ENCODE peak calls at places on chromosomes 13 and 19, in four cellular contexts. T is NT2/D1, U is SK-MEL-5, K is A172. F is an unnamed sample.

GRCh38 chr19:13788991-13789390 is 6.3 kb upstream of the ZSWIM4 start:
- DNase-seq in K (no peak), U (no peak), T (no peak), F (no peak)

GRCh38 chr13:78121459-78122348 is 203.1 kb upstream of the EDNRB start:
- DNase-seq in U (peak; percentile 83), K (peak; percentile 30), T (peak; percentile 70), F (peak; percentile 62)

GRCh38 chr13:68676513-68677115 is 1431.0 kb upstream of the ATXN8OS start:
- DNase-seq in T (no peak), U (no peak), K (no peak), F (no peak)

GRCh38 chr13:109182777-109183465 is 553.5 kb downstream of the MYO16 start:
- DNase-seq in T (no peak), K (peak; percentile 16), U (no peak), F (no peak)

GRCh38 chr13:78060966-78061365 is 142.3 kb upstream of the EDNRB start:
- DNase-seq in U (no peak), T (no peak), K (peak; percentile 33), F (no peak)

GRCh38 chr19:40283414-40284250 is 1.5 kb downstream of the AKT2 start:
- DNase-seq in K (no peak), U (no peak), T (no peak), F (no peak)

GRCh38 chr19:18832331-18833140 is 777 bp downstream of the UPF1 start:
- DNase-seq in K (no peak), U (no peak), T (no peak), F (no peak)

GRCh38 chr19:31312004-31312403 is 37.2 kb downstream of the TSHZ3 start:
- DNase-seq in T (no peak), K (peak; percentile 40), U (no peak), F (peak; percentile 22)

GRCh38 chr19:16355293-16356043 is 30.8 kb downstream of the KLF2 start:
- DNase-seq in U (no peak), T (no peak), K (peak; percentile 31), F (peak; percentile 26)

GRCh38 chr19:38852231-38853044 is 2.7 kb upstream of the HNRNPL start:
- DNase-seq in U (peak; percentile 58), K (peak; percentile 72), T (no peak), F (peak; percentile 27)

GRCh38 chr19:16025108-16026101 is 50.9 kb upstream of the TPM4 start:
- DNase-seq in K (peak; percentile 86), T (peak; percentile 47), U (peak; percentile 48), F (peak; percentile 36)